ENCODE peak calls at places on chromosomes 16 and 17, in five cellular contexts. U is stimulated activated CD4-positive, alpha-beta T cell treated with anti-CD3 and anti-CD28 coated beads, Interleukin-2, amount 100 ng/mL, for 24 hours; W is A549; P is mesenchymal stem cell; L is AG09319. C is an unnamed sample.

GRCh38 chr16:2715519-2715918 is 4.5 kb downstream of the PRSS27 start:
- DNase-seq in W (no peak), L (no peak), P (peak), U (peak), C (peak)

GRCh38 chr17:82076785-82077591 is 11.4 kb upstream of the DUS1L start:
- DNase-seq in P (no peak), W (no peak), L (no peak), U (no peak), C (no peak)

GRCh38 chr16:29653436-29653835 is 9.6 kb upstream of the SPN start:
- DNase-seq in L (no peak), W (no peak), P (no peak), U (no peak), C (peak)

GRCh38 chr17:79041723-79042420 is 17.9 kb downstream of the C1QTNF1 start:
- DNase-seq in L (no peak), U (no peak), W (no peak), P (no peak), C (no peak)

GRCh38 chr17:81239714-81240555 is 817 bp downstream of the NDUFAF8 start:
- DNase-seq in W (peak), P (peak), U (peak), L (no peak), C (peak)

GRCh38 chr16:35298460-35299243 is 1839.2 kb downstream of the TP53TG3F start:
- DNase-seq in L (no peak), W (no peak), P (no peak), U (no peak), C (no peak)

GRCh38 chr16:74257061-74257460 is 39.6 kb upstream of the PSMD7 start:
- DNase-seq in U (no peak), P (no peak), L (no peak), W (no peak), C (peak)

GRCh38 chr16:84175351-84176081 is 11.3 kb downstream of the TAF1C start:
- DNase-seq in W (peak), U (peak), P (peak), L (peak), C (peak)

GRCh38 chr17:82528484-82529265 is 9.1 kb downstream of the FOXK2 start:
- DNase-seq in W (peak), U (no peak), L (no peak), P (peak), C (no peak)

GRCh38 chr16:72317378-72317777 is 145.4 kb upstream of the PMFBP1 start:
- DNase-seq in W (no peak), U (no peak), P (no peak), L (no peak), C (no peak)

GRCh38 chr16:56861092-56861610 is 3.9 kb upstream of the SLC12A3 start:
- DNase-seq in U (no peak), L (no peak), W (no peak), P (peak), C (no peak)

GRCh38 chr16:84277244-84277823 is 17.3 kb upstream of the WFDC1 start:
- DNase-seq in L (peak), W (peak), P (peak), U (peak), C (peak)

GRCh38 chr17:82257473-82257872 is 16.0 kb downstream of the CSNK1D start:
- DNase-seq in P (no peak), L (no peak), W (no peak), U (peak), C (no peak)

GRCh38 chr17:50675627-50676026 is 32.1 kb downstream of the ANKRD40 start:
- DNase-seq in P (no peak), W (no peak), U (no peak), L (no peak), C (no peak)

GRCh38 chr16:55668337-55669281 is 12.8 kb downstream of the SLC6A2 start:
- DNase-seq in U (no peak), P (no peak), L (no peak), W (no peak), C (no peak)

GRCh38 chr16:57970319-57970718 is 609 bp downstream of the CNGB1 start:
- DNase-seq in L (no peak), W (no peak), U (no peak), P (no peak), C (no peak)

GRCh38 chr17:43438626-43439529 is 40.1 kb downstream of the ARL4D start:
- DNase-seq in U (no peak), L (no peak), P (no peak), W (no peak), C (no peak)